ENCODE peak calls at places on chromosomes 3 and 15, in five cellular contexts. One of them, this sample, is unnamed.

GRCh38 chr3:42302924-42303634 is 37.1 kb upstream of the CCK start:
- DNase-seq in SK-N-SH: no peak
- DNase-seq in HepG2: no peak
- DNase-seq in K562: no peak
- DNase-seq in GM12878: peak; percentile 21
- DNase-seq in this sample: no peak

GRCh38 chr15:64503197-64503596 is 42.8 kb downstream of the ZNF609 start:
- DNase-seq in SK-N-SH: no peak
- DNase-seq in GM12878: no peak
- DNase-seq in K562: no peak
- DNase-seq in HepG2: no peak
- DNase-seq in this sample: no peak

GRCh38 chr15:62752687-62753517 is 289.6 kb upstream of the TPM1 start:
- DNase-seq in K562: no peak
- DNase-seq in SK-N-SH: no peak
- DNase-seq in HepG2: no peak
- DNase-seq in GM12878: no peak
- DNase-seq in this sample: no peak

GRCh38 chr15:31975446-31976229 is 54.7 kb upstream of the CHRNA7 start:
- DNase-seq in GM12878: no peak
- DNase-seq in HepG2: no peak
- DNase-seq in SK-N-SH: peak; percentile 79
- DNase-seq in K562: no peak
- DNase-seq in this sample: peak; percentile 40

GRCh38 chr15:89413877-89414276 is 79.3 kb upstream of the POLG start:
- DNase-seq in HepG2: no peak
- DNase-seq in SK-N-SH: no peak
- DNase-seq in K562: no peak
- DNase-seq in GM12878: no peak
- DNase-seq in this sample: no peak

GRCh38 chr15:31296304-31297220 is 30.1 kb upstream of the KLF13 start:
- DNase-seq in GM12878: no peak
- DNase-seq in HepG2: peak; percentile 97
- DNase-seq in K562: no peak
- DNase-seq in SK-N-SH: peak; percentile 12
- DNase-seq in this sample: peak; percentile 93

GRCh38 chr3:88291516-88291915 is 141.8 kb downstream of the C3orf38 start:
- DNase-seq in HepG2: no peak
- DNase-seq in SK-N-SH: no peak
- DNase-seq in K562: no peak
- DNase-seq in GM12878: no peak
- DNase-seq in this sample: no peak

GRCh38 chr3:148902173-148902791 is 37.2 kb downstream of the CPA3 start:
- DNase-seq in K562: no peak
- DNase-seq in SK-N-SH: no peak
- DNase-seq in GM12878: no peak
- DNase-seq in HepG2: no peak
- DNase-seq in this sample: no peak

GRCh38 chr3:72738752-72739520 is 109.3 kb downstream of the SHQ1 start:
- DNase-seq in SK-N-SH: peak; percentile 97
- DNase-seq in GM12878: no peak
- DNase-seq in K562: peak; percentile 85
- DNase-seq in HepG2: no peak
- DNase-seq in this sample: peak; percentile 23

GRCh38 chr3:73094127-73094526 is 32.7 kb downstream of the EBLN2 start:
- DNase-seq in GM12878: no peak
- DNase-seq in K562: peak; percentile 66
- DNase-seq in SK-N-SH: peak; percentile 21
- DNase-seq in HepG2: peak; percentile 23
- DNase-seq in this sample: peak; percentile 24

GRCh38 chr3:135967867-135968266 is 2.3 kb downstream of the PPP2R3A start:
- DNase-seq in SK-N-SH: no peak
- DNase-seq in GM12878: no peak
- DNase-seq in K562: no peak
- DNase-seq in HepG2: no peak
- DNase-seq in this sample: no peak

GRCh38 chr3:45509038-45509767 is 85.3 kb upstream of the LIMD1 start:
- DNase-seq in SK-N-SH: no peak
- DNase-seq in K562: no peak
- DNase-seq in HepG2: no peak
- DNase-seq in GM12878: no peak
- DNase-seq in this sample: no peak

GRCh38 chr3:66035763-66036477 is 2.8 kb downstream of the MAGI1 start:
- DNase-seq in GM12878: no peak
- DNase-seq in K562: no peak
- DNase-seq in HepG2: peak; percentile 59
- DNase-seq in SK-N-SH: no peak
- DNase-seq in this sample: no peak

GRCh38 chr3:65485826-65486592 is 552.7 kb downstream of the MAGI1 start:
- DNase-seq in HepG2: no peak
- DNase-seq in GM12878: no peak
- DNase-seq in SK-N-SH: no peak
- DNase-seq in K562: no peak
- DNase-seq in this sample: no peak

GRCh38 chr3:13879102-13879945 is 547 bp downstream of the WNT7A start:
- DNase-seq in GM12878: no peak
- DNase-seq in K562: no peak
- DNase-seq in HepG2: no peak
- DNase-seq in SK-N-SH: peak; percentile 66
- DNase-seq in this sample: no peak

GRCh38 chr15:84840741-84841429 is 23.7 kb downstream of the ALPK3 start:
- DNase-seq in GM12878: no peak
- DNase-seq in K562: no peak
- DNase-seq in SK-N-SH: peak; percentile 60
- DNase-seq in HepG2: peak; percentile 51
- DNase-seq in this sample: no peak

GRCh38 chr3:177610677-177611654 is 413.7 kb upstream of the TBL1XR1 start:
- DNase-seq in K562: no peak
- DNase-seq in GM12878: no peak
- DNase-seq in SK-N-SH: no peak
- DNase-seq in HepG2: peak; percentile 62
- DNase-seq in this sample: no peak

GRCh38 chr3:194806991-194807685 is 121.5 kb downstream of the FAM43A start:
- DNase-seq in GM12878: no peak
- DNase-seq in K562: no peak
- DNase-seq in HepG2: no peak
- DNase-seq in SK-N-SH: no peak
- DNase-seq in this sample: no peak

GRCh38 chr15:69660658-69661405 is 208.2 kb downstream of the RPLP1 start:
- DNase-seq in HepG2: no peak
- DNase-seq in K562: no peak
- DNase-seq in SK-N-SH: no peak
- DNase-seq in GM12878: no peak
- DNase-seq in this sample: no peak

GRCh38 chr3:146138904-146139303 is 22.1 kb downstream of the PLOD2 start:
- DNase-seq in K562: no peak
- DNase-seq in SK-N-SH: no peak
- DNase-seq in HepG2: no peak
- DNase-seq in GM12878: no peak
- DNase-seq in this sample: no peak

GRCh38 chr15:91866971-91867372 is 13.5 kb downstream of the SLCO3A1 start:
- DNase-seq in K562: no peak
- DNase-seq in SK-N-SH: no peak
- DNase-seq in GM12878: no peak
- DNase-seq in HepG2: no peak
- DNase-seq in this sample: no peak

GRCh38 chr15:58526647-58527192 is 94.9 kb downstream of the LIPC start:
- DNase-seq in SK-N-SH: no peak
- DNase-seq in GM12878: no peak
- DNase-seq in K562: no peak
- DNase-seq in HepG2: no peak
- DNase-seq in this sample: no peak

GRCh38 chr3:42210731-42211130 is 55.3 kb downstream of the CCK start:
- DNase-seq in SK-N-SH: no peak
- DNase-seq in HepG2: peak; percentile 27
- DNase-seq in GM12878: no peak
- DNase-seq in K562: no peak
- DNase-seq in this sample: no peak

GRCh38 chr15:68256675-68257450 is 20.7 kb upstream of the FEM1B start:
- DNase-seq in SK-N-SH: no peak
- DNase-seq in GM12878: no peak
- DNase-seq in HepG2: peak; percentile 56
- DNase-seq in K562: no peak
- DNase-seq in this sample: peak; percentile 64
- TF ChIP-seq SMC3 in SK-N-SH: no peak
- TF ChIP-seq SMC3 in GM12878: no peak
- TF ChIP-seq SMC3 in HepG2: no peak
- TF ChIP-seq SMC3 in K562: no peak
- TF ChIP-seq SMC3 in this sample: no peak

GRCh38 chr3:17579289-17580031 is 163.0 kb downstream of the TBC1D5 start:
- DNase-seq in GM12878: peak; percentile 60
- DNase-seq in K562: no peak
- DNase-seq in SK-N-SH: no peak
- DNase-seq in HepG2: no peak
- DNase-seq in this sample: no peak
- TF ChIP-seq CHD2 in GM12878: no peak
- TF ChIP-seq CHD2 in K562: no peak
- TF ChIP-seq CHD2 in SK-N-SH: no peak
- TF ChIP-seq CHD2 in HepG2: no peak
- TF ChIP-seq CHD2 in this sample: no peak

DNA sequence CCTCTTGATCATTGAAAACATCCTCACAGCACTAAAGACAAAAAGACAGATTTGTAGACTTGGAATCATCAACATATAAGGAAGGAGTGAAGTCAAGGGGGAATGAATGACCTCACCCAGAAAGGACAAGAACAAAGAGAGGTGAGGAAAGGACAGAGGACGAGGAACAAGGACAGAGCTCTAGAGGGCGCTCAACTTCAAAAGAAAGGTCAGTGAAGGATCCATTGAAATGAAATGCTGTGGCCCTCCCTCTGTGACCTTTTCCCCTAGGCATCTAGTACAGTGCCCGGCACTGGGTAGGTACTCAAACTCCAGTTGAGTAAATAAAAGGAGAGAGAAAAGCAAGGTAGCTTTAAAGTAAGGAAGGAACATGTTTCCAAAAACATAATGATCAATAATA is 2.6 kb downstream of the ATP8B4 start:
- DNase-seq in GM12878: no peak
- DNase-seq in SK-N-SH: no peak
- DNase-seq in K562: peak; percentile 39
- DNase-seq in HepG2: peak; percentile 78
- DNase-seq in this sample: peak; percentile 73
- TF ChIP-seq SMC3 in GM12878: no peak
- TF ChIP-seq SMC3 in SK-N-SH: peak; percentile 22
- TF ChIP-seq SMC3 in K562: peak; percentile 29
- TF ChIP-seq SMC3 in HepG2: peak; percentile 27
- TF ChIP-seq SMC3 in this sample: peak; percentile 11

DNA sequence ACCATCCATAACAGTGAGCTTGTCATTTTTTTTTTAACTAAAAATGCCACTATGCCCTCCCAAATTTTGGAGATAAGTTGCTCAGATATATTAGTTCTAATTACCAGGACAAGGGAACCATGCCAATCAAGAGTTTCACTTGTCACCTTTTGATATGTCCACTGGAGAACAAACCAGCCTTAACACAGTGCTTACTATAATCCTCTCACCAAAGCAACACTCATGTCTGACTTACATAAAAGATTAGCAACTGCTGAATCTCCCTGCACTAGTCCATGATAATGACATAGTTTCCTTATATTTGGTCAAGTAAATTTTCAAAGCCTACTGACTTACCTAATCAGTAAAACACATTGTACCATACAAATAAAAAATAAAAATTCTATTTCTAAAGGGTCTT is 44.4 kb downstream of the TTBK2 start:
- DNase-seq in HepG2: no peak
- DNase-seq in GM12878: no peak
- DNase-seq in SK-N-SH: no peak
- DNase-seq in K562: no peak
- DNase-seq in this sample: no peak
- TF ChIP-seq CHD2 in HepG2: no peak
- TF ChIP-seq CHD2 in GM12878: no peak
- TF ChIP-seq CHD2 in SK-N-SH: no peak
- TF ChIP-seq CHD2 in K562: no peak
- TF ChIP-seq CHD2 in this sample: no peak

DNA sequence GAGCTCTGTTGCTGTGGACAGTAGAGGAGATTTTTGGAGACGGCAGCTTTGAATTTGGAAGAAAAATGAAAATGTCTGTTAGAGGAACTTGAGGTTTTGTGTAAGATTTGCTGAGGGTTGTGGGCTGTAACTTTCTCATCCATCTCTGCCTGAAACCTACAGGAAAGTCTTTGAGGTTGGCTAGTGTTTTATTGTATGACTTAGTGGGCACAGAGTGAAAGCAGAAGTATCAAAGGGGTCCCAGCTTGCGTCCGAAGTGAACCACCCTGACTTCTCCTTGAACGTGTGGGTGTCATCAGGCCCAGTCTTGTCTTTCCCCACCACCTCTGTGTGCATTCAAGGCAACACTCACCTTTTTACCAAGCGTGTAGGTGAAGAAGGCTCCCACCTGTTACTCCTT is 682.1 kb upstream of the CFAP20DC start:
- DNase-seq in SK-N-SH: no peak
- DNase-seq in K562: no peak
- DNase-seq in HepG2: no peak
- DNase-seq in GM12878: peak; percentile 31
- DNase-seq in this sample: no peak
- TF ChIP-seq SMC3 in SK-N-SH: no peak
- TF ChIP-seq SMC3 in K562: no peak
- TF ChIP-seq SMC3 in HepG2: no peak
- TF ChIP-seq SMC3 in GM12878: no peak
- TF ChIP-seq SMC3 in this sample: no peak

DNA sequence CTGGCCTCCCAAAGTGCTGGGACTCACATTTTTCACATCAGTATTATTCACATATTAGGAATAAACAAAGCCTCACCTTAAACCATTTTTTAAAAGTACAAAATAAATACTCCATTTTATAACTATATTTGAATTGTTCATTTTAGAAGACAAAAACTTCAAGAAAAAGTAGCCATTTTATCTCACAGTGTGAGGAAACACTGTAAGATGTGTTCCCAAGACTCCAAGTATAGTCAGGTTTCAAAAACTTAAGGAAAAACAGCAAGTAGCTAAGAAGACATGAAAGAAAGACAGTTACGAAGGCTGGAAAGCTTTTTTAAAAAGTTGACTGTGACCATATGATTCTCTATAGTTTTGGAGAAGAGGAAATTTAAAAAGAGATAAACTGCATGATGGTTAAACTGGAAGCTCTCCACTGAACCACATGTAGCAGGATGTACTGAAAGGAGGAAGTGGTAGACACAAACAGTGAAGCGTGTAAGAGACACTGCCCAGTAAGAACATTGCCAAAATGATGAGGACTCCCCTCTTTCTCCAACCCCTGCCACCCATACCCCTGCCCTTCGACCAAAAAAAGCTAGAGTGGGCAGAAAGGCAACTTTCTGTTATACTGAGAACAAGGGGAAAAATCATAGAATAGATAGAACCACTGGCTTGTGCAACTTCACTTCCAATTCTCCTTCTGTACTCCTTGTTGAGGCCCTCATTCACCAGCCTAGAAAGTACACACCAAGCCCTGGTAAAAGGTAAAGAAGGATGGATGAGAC is 6.2 kb upstream of the TMF1 start:
- DNase-seq in HepG2: no peak
- DNase-seq in GM12878: no peak
- DNase-seq in SK-N-SH: no peak
- DNase-seq in K562: no peak
- DNase-seq in this sample: no peak
- TF ChIP-seq CHD2 in HepG2: no peak
- TF ChIP-seq CHD2 in GM12878: no peak
- TF ChIP-seq CHD2 in SK-N-SH: no peak
- TF ChIP-seq CHD2 in K562: no peak
- TF ChIP-seq CHD2 in this sample: no peak

This sample was measured in A549.